ENCODE peak calls at places on chromosome 11, in seven cellular contexts. G, A, Q, H, K, O and M are unnamed samples. For H3K4me1, the result is how much of the 10 kb centered on the place peaks cover.

GRCh38 chr11:72716291-72716690 is 35.9 kb downstream of the ARAP1 start:
- DNase-seq in K (peak), G (peak), H (no peak), O (no peak), A (no peak), Q (no peak), M (no peak)

GRCh38 chr11:111814567-111814966 is 48.4 kb upstream of the PPP2R1B start:
- DNase-seq in H (no peak), Q (no peak), K (peak), O (no peak), A (no peak), G (peak), M (no peak)

GRCh38 chr11:61293869-61294716 is 1.0 kb downstream of the VWCE start:
- DNase-seq in A (peak), H (peak), G (peak), Q (peak), K (peak), O (peak), M (no peak)

GRCh38 chr11:16091862-16092261 is 264.5 kb downstream of the SOX6 start:
- DNase-seq in K (peak), A (no peak), H (no peak), Q (no peak), G (no peak), O (no peak), M (no peak)

GRCh38 chr11:119907934-119908760 is 179.1 kb upstream of the NECTIN1 start:
- DNase-seq in G (no peak), A (no peak), H (no peak), Q (no peak), O (no peak), K (no peak), M (no peak)

GRCh38 chr11:116686891-116687290 is 85.9 kb downstream of the BUD13 start:
- DNase-seq in G (no peak), K (no peak), A (no peak), O (no peak), H (no peak), Q (no peak), M (no peak)

GRCh38 chr11:57402188-57403066 is 12.0 kb upstream of the PRG2 start:
- DNase-seq in K (no peak), Q (no peak), H (no peak), O (no peak), A (peak), G (no peak), M (no peak)

GRCh38 chr11:73173755-73174494 is 31.8 kb upstream of the FCHSD2 start:
- DNase-seq in O (peak), A (no peak), K (peak), G (no peak), Q (no peak), H (peak), M (peak)

GRCh38 chr11:67071420-67072284 is 15.0 kb downstream of the RHOD start:
- DNase-seq in H (peak), Q (peak), K (peak), A (peak), G (peak), O (peak), M (peak)

DNA sequence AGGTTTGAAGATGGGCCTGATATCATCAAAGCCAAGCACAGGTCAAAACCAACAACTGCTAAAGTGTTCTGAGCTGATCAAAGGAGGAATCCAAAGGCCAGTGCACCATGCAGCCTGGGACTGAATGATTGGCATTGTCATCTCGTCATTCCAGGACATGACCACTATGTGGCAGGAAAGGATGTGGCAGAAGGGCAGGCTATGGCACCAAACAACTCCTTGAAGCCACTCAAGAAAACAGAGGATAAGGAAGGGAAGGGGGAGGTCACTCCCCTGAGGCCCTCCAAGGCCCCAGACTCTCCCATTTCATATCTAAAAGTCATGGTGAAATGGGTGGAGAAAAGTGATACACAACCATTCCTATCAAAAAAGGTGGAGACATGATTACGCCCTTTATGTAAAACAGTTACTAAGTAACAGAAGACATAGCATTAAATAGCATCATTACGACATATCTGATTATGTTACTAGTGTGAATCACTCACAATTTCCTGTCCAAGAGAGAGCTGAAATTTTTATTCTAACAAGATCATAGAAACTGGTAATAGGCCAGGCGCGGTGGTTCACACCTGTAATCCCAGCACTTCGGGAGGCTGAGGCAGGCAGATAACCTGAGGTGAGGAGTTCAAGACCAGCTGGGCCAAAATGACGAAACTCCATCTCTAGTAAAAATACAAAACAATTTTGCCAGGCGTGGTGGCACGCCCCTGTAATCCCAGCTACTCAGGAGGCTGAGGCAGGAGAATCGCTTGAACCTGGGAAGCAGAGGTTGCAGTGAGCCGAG is 49.3 kb downstream of the AHNAK start:
- DNase-seq in Q (no peak), A (peak), G (no peak), H (peak), O (no peak), K (peak), M (no peak)
- H3K4me1 ChIP-seq in Q (under half), A (under half), G (under half), H (under half), O (under half), K (under half), M (under half)

GRCh38 chr11:4203603-4204360 is 109.2 kb downstream of the RRM1 start:
- DNase-seq in O (no peak), H (no peak), A (no peak), K (no peak), Q (no peak), G (no peak), M (no peak)
- TF ChIP-seq CTCF in O (peak), H (peak), A (no peak), K (no peak), Q (no peak), G (no peak), M (no peak)

GRCh38 chr11:2742611-2743426 is 43.0 kb upstream of the KCNQ1OT1 start:
- DNase-seq in K (no peak), Q (no peak), H (peak), G (peak), A (no peak), O (no peak), M (no peak)

GRCh38 chr11:2742201-2742600 is 42.4 kb upstream of the KCNQ1OT1 start:
- DNase-seq in O (no peak), K (no peak), H (peak), Q (no peak), A (no peak), G (peak), M (no peak)

GRCh38 chr11:2740275-2740940 is 40.6 kb upstream of the KCNQ1OT1 start:
- DNase-seq in H (peak), K (no peak), G (peak), A (no peak), O (peak), Q (no peak), M (no peak)

GRCh38 chr11:2741006-2741376 is 41.2 kb upstream of the KCNQ1OT1 start:
- DNase-seq in O (no peak), H (peak), A (no peak), Q (no peak), K (no peak), G (peak), M (no peak)

DNA sequence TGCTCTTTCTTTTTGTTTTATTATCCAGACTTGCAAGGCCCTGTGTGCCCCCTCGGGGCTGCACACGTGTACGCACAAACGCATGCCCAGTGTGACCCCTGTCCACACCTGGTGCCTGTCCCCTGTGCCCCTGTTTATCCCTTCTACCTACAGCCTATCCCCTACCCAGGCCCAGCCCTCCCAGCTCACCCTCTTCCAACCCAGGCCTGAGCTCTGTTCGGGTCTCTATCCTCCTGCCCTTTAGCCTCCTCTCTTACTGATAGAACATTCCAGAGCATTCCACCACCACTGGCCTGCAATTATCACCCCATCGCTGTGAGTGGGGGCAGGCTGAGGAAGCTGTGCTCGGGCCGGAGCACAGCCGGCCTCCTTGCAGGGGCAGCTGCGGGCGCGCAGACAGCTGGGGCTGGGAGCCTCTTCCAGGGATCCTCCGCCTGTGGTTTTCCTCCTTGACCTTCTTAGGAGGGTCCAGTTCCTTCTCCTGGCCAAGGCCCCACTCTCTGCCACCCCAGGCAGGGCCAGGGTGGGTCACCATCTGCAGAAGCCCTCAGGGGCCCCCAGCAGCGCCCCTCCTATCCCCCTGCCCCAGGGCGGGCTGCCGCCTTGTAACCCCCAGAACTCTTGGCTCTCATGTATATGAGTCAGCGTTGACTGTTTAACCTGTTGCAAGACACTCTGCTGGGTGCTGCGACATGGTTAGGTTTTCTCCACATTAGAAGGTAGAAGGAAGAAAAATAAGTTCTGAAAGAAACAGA is 41.8 kb upstream of the KCNQ1OT1 start:
- DNase-seq in A (peak), H (peak), Q (no peak), G (peak), K (peak), O (no peak), M (no peak)
- H3K4me1 ChIP-seq in A (under half), H (under half), Q (under half), G (under half), K (under half), O (under half), M (under half)

GRCh38 chr11:110774138-110775014 is 62.1 kb upstream of the ARHGAP20 start:
- DNase-seq in A (no peak), G (no peak), Q (no peak), K (peak), H (no peak), O (no peak), M (no peak)
- TF ChIP-seq CTCF in A (no peak), G (no peak), Q (no peak), K (no peak), H (no peak), O (no peak), M (no peak)

GRCh38 chr11:64998141-64998540 is 1.4 kb upstream of the BATF2 start:
- DNase-seq in G (no peak), H (no peak), K (no peak), Q (no peak), O (no peak), A (no peak), M (no peak)

GRCh38 chr11:64996710-64997380 is at the start of gene BATF2:
- DNase-seq in H (peak), A (peak), K (peak), Q (no peak), G (peak), O (peak), M (peak)

GRCh38 chr11:64998690-64999431 is 2.1 kb upstream of the BATF2 start:
- DNase-seq in G (no peak), Q (no peak), K (no peak), A (peak), H (no peak), O (no peak), M (no peak)

GRCh38 chr11:64994318-64994717 is 2.5 kb downstream of the BATF2 start:
- DNase-seq in H (no peak), Q (no peak), O (no peak), K (no peak), A (no peak), G (no peak), M (no peak)

DNA sequence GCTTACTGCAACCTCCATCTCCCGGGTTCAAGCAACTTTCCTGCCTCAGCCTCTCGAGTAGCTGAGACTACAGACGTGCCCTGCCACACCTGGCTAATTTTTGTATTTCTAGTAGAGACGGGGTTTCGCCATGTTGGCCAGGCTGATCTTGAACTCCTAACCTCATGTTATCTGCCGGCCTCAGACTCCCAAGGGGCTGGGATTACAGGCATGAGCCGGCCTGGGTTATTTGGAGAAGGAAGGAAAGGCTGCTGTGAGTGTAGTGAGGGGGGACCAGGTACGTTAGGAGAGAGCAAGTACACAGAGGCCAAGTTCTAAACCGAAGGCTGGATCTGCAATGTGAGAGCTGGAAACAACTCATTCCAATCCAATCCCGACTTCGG is 453 bp downstream of the BATF2 start:
- DNase-seq in G (no peak), A (no peak), Q (no peak), K (no peak), H (no peak), O (no peak), M (no peak)
- H3K4me1 ChIP-seq in G (under half), A (under half), Q (under half), K (under half), H (under half), O (under half), M (half or more)

GRCh38 chr11:5983443-5983842 is 3.3 kb downstream of the OR52L1 start:
- DNase-seq in Q (no peak), G (no peak), H (no peak), K (no peak), O (no peak), A (no peak), M (no peak)
- TF ChIP-seq CTCF in Q (no peak), G (no peak), H (no peak), K (no peak), O (no peak), A (no peak), M (no peak)

GRCh38 chr11:65559951-65560537 is 1.9 kb upstream of the LTBP3 start:
- DNase-seq in Q (no peak), A (peak), K (peak), G (peak), H (peak), O (no peak), M (no peak)

GRCh38 chr11:65560555-65561418 is 2.6 kb upstream of the LTBP3 start:
- DNase-seq in G (peak), A (peak), O (peak), H (peak), Q (no peak), K (peak), M (no peak)

GRCh38 chr11:65558785-65559509 is 788 bp upstream of the LTBP3 start:
- DNase-seq in Q (no peak), K (peak), O (peak), A (no peak), H (peak), G (peak), M (no peak)

GRCh38 chr11:65558002-65558784 is at the start of gene LTBP3:
- DNase-seq in O (peak), H (peak), K (peak), G (peak), Q (no peak), A (peak), M (peak)

GRCh38 chr11:65559535-65559934 is 1.4 kb upstream of the LTBP3 start:
- DNase-seq in G (no peak), O (no peak), Q (no peak), H (no peak), K (no peak), A (no peak), M (no peak)
- H3K4me1 ChIP-seq in G (half or more), O (half or more), Q (half or more), H (under half), K (under half), A (half or more), M (half or more)

GRCh38 chr11:108647701-108648527 is 17.0 kb upstream of the DDX10 start:
- DNase-seq in G (peak), K (peak), O (peak), A (peak), Q (peak), H (peak), M (no peak)
- TF ChIP-seq CTCF in G (peak), K (peak), O (peak), A (peak), Q (peak), H (peak), M (peak)

GRCh38 chr11:77126861-77127673 is 979 bp upstream of the MYO7A start:
- DNase-seq in H (peak), O (peak), Q (peak), K (peak), A (peak), G (peak), M (peak)

GRCh38 chr11:77124488-77124887 is 3.6 kb upstream of the MYO7A start:
- DNase-seq in O (no peak), G (no peak), A (no peak), H (no peak), K (no peak), Q (no peak), M (no peak)

GRCh38 chr11:77125191-77125590 is 2.9 kb upstream of the MYO7A start:
- DNase-seq in G (no peak), A (no peak), Q (no peak), H (no peak), K (no peak), O (no peak), M (no peak)

GRCh38 chr11:77126156-77126775 is 1.8 kb upstream of the MYO7A start:
- DNase-seq in H (no peak), A (no peak), G (no peak), K (no peak), Q (no peak), O (no peak), M (peak)

DNA sequence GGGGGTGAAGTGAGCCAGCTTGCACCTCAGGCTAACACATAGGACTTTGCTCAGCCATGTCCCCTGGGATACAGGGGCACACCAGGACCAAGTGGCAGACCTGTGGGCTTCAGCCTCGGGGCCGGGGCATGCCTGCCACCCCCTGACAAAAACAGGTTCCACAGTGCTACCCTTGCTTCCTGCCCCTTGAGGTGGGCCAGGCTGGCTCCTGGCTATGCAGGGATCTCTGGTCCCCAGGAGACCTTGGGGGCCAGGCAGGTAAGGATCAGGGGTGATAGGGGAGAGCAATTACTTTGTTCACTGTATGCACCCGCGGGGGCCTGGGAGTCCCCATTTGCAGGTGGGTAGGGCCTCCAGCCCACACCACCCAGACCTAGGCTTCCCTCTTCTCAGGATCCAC is 2.4 kb upstream of the MYO7A start:
- DNase-seq in O (no peak), G (no peak), A (no peak), Q (no peak), H (no peak), K (no peak), M (peak)
- H3K4me1 ChIP-seq in O (under half), G (under half), A (under half), Q (under half), H (under half), K (under half), M (under half)